ENCODE peak calls at places on chromosomes 7 and 10, in six cellular contexts. J is dermis microvascular lymphatic vessel endothelial cell, O is astrocyte of the spinal cord, C is mammary epithelial cell, P is DMS79, N is cardiac fibroblast. Q is an unnamed sample.

GRCh38 chr7:98215561-98216495 is 4.6 kb downstream of the BHLHA15 start:
- DNase-seq in J (no peak), N (no peak), C (no peak), O (no peak), P (no peak), Q (no peak)

GRCh38 chr7:132117181-132117580 is 459.1 kb downstream of the PLXNA4 start:
- DNase-seq in O (peak; percentile 43), J (no peak), P (no peak), C (peak; percentile 80), N (peak; percentile 18), Q (peak; percentile 93)

GRCh38 chr7:88243345-88243909 is 23.6 kb upstream of the SRI start:
- DNase-seq in J (peak; percentile 88), N (peak; percentile 84), C (peak; percentile 81), O (peak; percentile 73), P (peak; percentile 40), Q (no peak)

GRCh38 chr7:83475403-83475802 is 173.5 kb downstream of the SEMA3E start:
- DNase-seq in P (no peak), N (no peak), C (no peak), O (no peak), J (no peak), Q (peak; percentile 12)

GRCh38 chr10:35364808-35365207 is 28.5 kb downstream of the CCNY start:
- DNase-seq in C (no peak), N (no peak), J (no peak), P (no peak), O (no peak), Q (no peak)

GRCh38 chr10:30413996-30414576 is 19.9 kb upstream of the MAP3K8 start:
- DNase-seq in P (no peak), C (peak; percentile 48), J (peak; percentile 67), O (peak; percentile 68), N (peak; percentile 86), Q (peak; percentile 34)

GRCh38 chr10:3867454-3868273 is 82.7 kb upstream of the KLF6 start:
- DNase-seq in O (no peak), P (no peak), C (peak; percentile 55), N (peak; percentile 6), J (no peak), Q (no peak)

GRCh38 chr7:98788921-98789320 is 80.9 kb downstream of the TMEM130 start:
- DNase-seq in J (no peak), N (peak; percentile 56), C (no peak), P (no peak), O (peak; percentile 34), Q (no peak)

GRCh38 chr10:118842826-118843624 is 88.3 kb upstream of the CACUL1 start:
- DNase-seq in N (no peak), O (no peak), P (no peak), C (no peak), J (no peak), Q (no peak)

GRCh38 chr7:157589680-157590079 is 252.9 kb downstream of the DNAJB6 start:
- DNase-seq in C (no peak), N (no peak), J (no peak), O (no peak), P (no peak), Q (no peak)

GRCh38 chr10:93481931-93482834 is at the start of gene MYOF:
- DNase-seq in J (peak; percentile 78), P (peak; percentile 14), O (peak; percentile 93), C (peak; percentile 82), N (peak; percentile 92), Q (peak; percentile 82)

GRCh38 chr7:147498081-147498480 is 1092.5 kb upstream of the C7orf33 start:
- DNase-seq in P (no peak), O (no peak), C (peak; percentile 40), J (no peak), N (peak; percentile 25), Q (no peak)

GRCh38 chr10:75770634-75771081 is 339.2 kb downstream of the LRMDA start:
- DNase-seq in N (peak; percentile 37), C (no peak), P (no peak), O (no peak), J (no peak), Q (no peak)

GRCh38 chr10:75651452-75651851 is 220.0 kb downstream of the LRMDA start:
- DNase-seq in P (no peak), O (no peak), N (no peak), C (peak; percentile 35), J (no peak), Q (peak; percentile 13)

GRCh38 chr7:69403169-69403568 is 195.1 kb upstream of the AUTS2 start:
- DNase-seq in C (no peak), J (no peak), P (no peak), O (no peak), N (peak; percentile 4), Q (peak; percentile 48)

GRCh38 chr7:17620588-17620987 is 319.7 kb downstream of the SNX13 start:
- DNase-seq in J (no peak), N (no peak), O (no peak), P (no peak), C (no peak), Q (no peak)

GRCh38 chr10:119550802-119551201 is 8.3 kb upstream of the RGS10 start:
- DNase-seq in N (no peak), O (no peak), P (no peak), C (no peak), J (no peak), Q (no peak)

GRCh38 chr10:125455855-125456254 is 227.1 kb downstream of the TEX36 start:
- DNase-seq in J (no peak), C (no peak), O (no peak), N (no peak), P (no peak), Q (no peak)

GRCh38 chr10:55629792-55630490 is 731.1 kb downstream of the ZWINT start:
- DNase-seq in P (no peak), J (peak; percentile 17), O (peak; percentile 67), C (no peak), N (peak; percentile 41), Q (no peak)

GRCh38 chr10:62045765-62046521 is 144.4 kb downstream of the ARID5B start:
- DNase-seq in J (peak; percentile 98), N (peak; percentile 95), P (no peak), C (no peak), O (peak; percentile 92), Q (peak; percentile 39)

GRCh38 chr10:125060486-125060850 is 99.9 kb downstream of the CTBP2 start:
- DNase-seq in O (peak; percentile 77), P (no peak), N (peak; percentile 36), C (peak; percentile 56), J (no peak), Q (no peak)

GRCh38 chr10:110446954-110447608 is 50.6 kb upstream of the DUSP5 start:
- DNase-seq in J (peak; percentile 87), N (peak; percentile 91), C (peak; percentile 81), P (no peak), O (peak; percentile 86), Q (peak; percentile 87)

GRCh38 chr10:98582363-98582762 is 135.6 kb upstream of the HPS1 start:
- DNase-seq in O (no peak), N (no peak), J (no peak), P (no peak), C (peak; percentile 38), Q (no peak)

GRCh38 chr10:112988839-112989406 is 38.9 kb downstream of the TCF7L2 start:
- DNase-seq in O (no peak), P (no peak), N (no peak), C (peak; percentile 96), J (peak; percentile 18), Q (no peak)

GRCh38 chr10:113026679-113027078 is 76.6 kb downstream of the TCF7L2 start:
- DNase-seq in C (no peak), O (peak; percentile 91), J (no peak), N (peak; percentile 43), P (no peak), Q (peak; percentile 39)

GRCh38 chr7:47326220-47326619 is 255.7 kb downstream of the TNS3 start:
- DNase-seq in J (no peak), N (peak; percentile 66), P (no peak), O (peak; percentile 87), C (peak; percentile 79), Q (peak; percentile 64)

GRCh38 chr10:60883187-60883586 is 60.8 kb downstream of the RHOBTB1 start:
- DNase-seq in P (no peak), N (peak; percentile 55), O (peak; percentile 15), C (peak; percentile 19), J (peak; percentile 30), Q (no peak)

GRCh38 chr7:56175086-56175760 is 59.0 kb upstream of the NUPR2 start:
- DNase-seq in C (no peak), N (no peak), P (no peak), J (no peak), O (no peak), Q (peak; percentile 57)

GRCh38 chr10:89904755-89905154 is 203.4 kb downstream of the KIF20B start:
- DNase-seq in C (peak; percentile 91), P (no peak), J (no peak), N (no peak), O (peak; percentile 21), Q (peak; percentile 51)

GRCh38 chr7:105682331-105683070 is 101.2 kb upstream of the EFCAB10 start:
- DNase-seq in C (no peak), P (peak; percentile 78), J (no peak), N (peak; percentile 34), O (no peak), Q (no peak)

GRCh38 chr7:139423091-139423490 is 60.4 kb downstream of the KLRG2 start:
- DNase-seq in N (no peak), C (no peak), J (no peak), O (no peak), P (no peak), Q (no peak)

GRCh38 chr10:124641282-124642075 is 102.7 kb downstream of the FAM53B start:
- DNase-seq in P (no peak), J (no peak), N (peak; percentile 81), C (peak; percentile 54), O (peak; percentile 37), Q (peak; percentile 43)

GRCh38 chr10:70715853-70716795 is 43.8 kb downstream of the ADAMTS14 start:
- DNase-seq in O (peak; percentile 73), N (peak; percentile 69), P (no peak), C (peak; percentile 20), J (no peak), Q (peak; percentile 16)

GRCh38 chr7:645606-646005 is 80.9 kb upstream of the DNAAF5 start:
- DNase-seq in O (no peak), P (no peak), N (no peak), J (no peak), C (no peak), Q (no peak)

GRCh38 chr10:62817120-62817762 is 1.1 kb upstream of the EGR2 start:
- DNase-seq in J (no peak), O (peak; percentile 32), N (peak; percentile 62), C (peak; percentile 52), P (no peak), Q (peak; percentile 37)

GRCh38 chr10:70619271-70620019 is 16.9 kb upstream of the PRF1 start:
- DNase-seq in O (peak; percentile 36), C (peak; percentile 44), J (no peak), N (peak; percentile 47), P (no peak), Q (peak; percentile 34)

GRCh38 chr10:10910634-10911033 is 107.0 kb upstream of the CELF2 start:
- DNase-seq in J (no peak), N (no peak), C (no peak), O (no peak), P (no peak), Q (no peak)

GRCh38 chr7:45020915-45021314 is 20.9 kb downstream of the CCM2 start:
- DNase-seq in C (no peak), N (no peak), O (no peak), J (no peak), P (no peak), Q (no peak)

GRCh38 chr7:50308301-50309129 is 4.0 kb downstream of the IKZF1 start:
- DNase-seq in P (no peak), C (no peak), N (no peak), O (no peak), J (no peak), Q (peak; percentile 29)

GRCh38 chr7:95646350-95646749 is 50.0 kb upstream of the PDK4 start:
- DNase-seq in P (no peak), O (no peak), C (no peak), J (no peak), N (no peak), Q (no peak)